ENCODE peak calls at places on chromosome 13, in four cellular contexts. One of them, this sample, is unnamed.

GRCh38 chr13:42753697-42754096 is 27.7 kb upstream of the FAM216B start:
- DNase-seq in H9: no peak
- DNase-seq in IMR-90: no peak
- DNase-seq in H1: no peak
- DNase-seq in this sample: no peak

GRCh38 chr13:76474356-76474755 is 411.8 kb downstream of the KCTD12 start:
- DNase-seq in H9: no peak
- DNase-seq in IMR-90: no peak
- DNase-seq in H1: no peak
- DNase-seq in this sample: no peak

GRCh38 chr13:102355251-102355650 is 46.6 kb downstream of the FGF14 start:
- DNase-seq in H9: no peak
- DNase-seq in IMR-90: no peak
- DNase-seq in H1: no peak
- DNase-seq in this sample: no peak

GRCh38 chr13:95075506-95075905 is 225.7 kb downstream of the ABCC4 start:
- DNase-seq in H9: no peak
- DNase-seq in IMR-90: no peak
- DNase-seq in H1: no peak
- DNase-seq in this sample: no peak

GRCh38 chr13:75908137-75908536 is 272.0 kb downstream of the LMO7 start:
- DNase-seq in H9: no peak
- DNase-seq in IMR-90: no peak
- DNase-seq in H1: no peak
- DNase-seq in this sample: no peak

GRCh38 chr13:35891973-35892441 is 239.2 kb downstream of the DCLK1 start:
- DNase-seq in H9: no peak
- DNase-seq in IMR-90: peak
- DNase-seq in H1: no peak
- DNase-seq in this sample: no peak

GRCh38 chr13:41833201-41833600 is 127.7 kb downstream of the VWA8 start:
- DNase-seq in H9: no peak
- DNase-seq in IMR-90: no peak
- DNase-seq in H1: no peak
- DNase-seq in this sample: no peak

GRCh38 chr13:51780099-51780498 is 23.9 kb downstream of the DHRS12 start:
- DNase-seq in H9: no peak
- DNase-seq in IMR-90: no peak
- DNase-seq in H1: no peak
- DNase-seq in this sample: no peak

GRCh38 chr13:112965573-112966115 is 3.4 kb upstream of the MCF2L start:
- DNase-seq in H9: no peak
- DNase-seq in IMR-90: no peak
- DNase-seq in H1: no peak
- DNase-seq in this sample: no peak

GRCh38 chr13:39510296-39510695 is 92.7 kb downstream of the LHFPL6 start:
- DNase-seq in H9: no peak
- DNase-seq in IMR-90: no peak
- DNase-seq in H1: no peak
- DNase-seq in this sample: peak

GRCh38 chr13:94595006-94595942 is 678 bp downstream of the TGDS start:
- DNase-seq in H9: peak
- DNase-seq in IMR-90: peak
- DNase-seq in H1: no peak
- DNase-seq in this sample: peak

GRCh38 chr13:40485611-40486517 is 180.6 kb downstream of the FOXO1 start:
- DNase-seq in H9: no peak
- DNase-seq in IMR-90: no peak
- DNase-seq in H1: no peak
- DNase-seq in this sample: no peak

GRCh38 chr13:23794267-23795161 is 94.7 kb downstream of the MIPEP start:
- DNase-seq in H9: no peak
- DNase-seq in IMR-90: peak
- DNase-seq in H1: no peak
- DNase-seq in this sample: no peak

GRCh38 chr13:64770743-64771142 is 2459.4 kb downstream of the PCDH9 start:
- DNase-seq in H9: no peak
- DNase-seq in IMR-90: no peak
- DNase-seq in H1: no peak
- DNase-seq in this sample: no peak

GRCh38 chr13:111061338-111062045 is 53.6 kb upstream of the ARHGEF7 start:
- DNase-seq in H9: no peak
- DNase-seq in IMR-90: no peak
- DNase-seq in H1: no peak
- DNase-seq in this sample: no peak

GRCh38 chr13:111219306-111219705 is 101.1 kb upstream of the TEX29 start:
- DNase-seq in H9: no peak
- DNase-seq in IMR-90: peak
- DNase-seq in H1: no peak
- DNase-seq in this sample: no peak

GRCh38 chr13:49874430-49874829 is 61.7 kb downstream of the SPRYD7 start:
- DNase-seq in H9: no peak
- DNase-seq in IMR-90: no peak
- DNase-seq in H1: no peak
- DNase-seq in this sample: no peak

GRCh38 chr13:90889906-90890305 is 457.6 kb upstream of the MIR17HG start:
- DNase-seq in H9: no peak
- DNase-seq in IMR-90: no peak
- DNase-seq in H1: no peak
- DNase-seq in this sample: peak

GRCh38 chr13:40786568-40786996 is 2.8 kb upstream of the SLC25A15 start:
- DNase-seq in H9: peak
- DNase-seq in IMR-90: peak
- DNase-seq in H1: no peak
- DNase-seq in this sample: no peak

GRCh38 chr13:45781553-45782326 is 69.8 kb downstream of the SIAH3 start:
- DNase-seq in H9: no peak
- DNase-seq in IMR-90: no peak
- DNase-seq in H1: no peak
- DNase-seq in this sample: no peak

GRCh38 chr13:60311527-60311926 is 85.5 kb upstream of the TDRD3 start:
- DNase-seq in H9: no peak
- DNase-seq in IMR-90: no peak
- DNase-seq in H1: no peak
- DNase-seq in this sample: no peak

GRCh38 chr13:110301606-110302131 is 5.3 kb downstream of the COL4A1 start:
- DNase-seq in H9: no peak
- DNase-seq in IMR-90: peak
- DNase-seq in H1: no peak
- DNase-seq in this sample: peak

GRCh38 chr13:71659427-71659826 is 207.6 kb downstream of the DACH1 start:
- DNase-seq in H9: no peak
- DNase-seq in IMR-90: no peak
- DNase-seq in H1: no peak
- DNase-seq in this sample: peak

GRCh38 chr13:41960195-41960699 is 662 bp downstream of the VWA8 start:
- DNase-seq in H9: no peak
- DNase-seq in IMR-90: peak
- DNase-seq in H1: no peak
- DNase-seq in this sample: peak

GRCh38 chr13:74134777-74135305 is 637 bp upstream of the KLF12 start:
- DNase-seq in H9: no peak
- DNase-seq in IMR-90: no peak
- DNase-seq in H1: peak
- DNase-seq in this sample: peak

GRCh38 chr13:99916366-99917103 is 55.0 kb downstream of the ZIC5 start:
- DNase-seq in H9: no peak
- DNase-seq in IMR-90: peak
- DNase-seq in H1: no peak
- DNase-seq in this sample: peak

GRCh38 chr13:106432636-106433035 is 102.8 kb downstream of the EFNB2 start:
- DNase-seq in H9: no peak
- DNase-seq in IMR-90: no peak
- DNase-seq in H1: no peak
- DNase-seq in this sample: peak

GRCh38 chr13:114071991-114072390 is 60.4 kb downstream of the RASA3 start:
- DNase-seq in H9: no peak
- DNase-seq in IMR-90: no peak
- DNase-seq in H1: no peak
- DNase-seq in this sample: no peak

GRCh38 chr13:113766035-113766800 is 7.2 kb downstream of the TMEM255B start:
- DNase-seq in H9: no peak
- DNase-seq in IMR-90: no peak
- DNase-seq in H1: no peak
- DNase-seq in this sample: no peak

GRCh38 chr13:47215741-47216140 is 318.9 kb upstream of the HTR2A start:
- DNase-seq in H9: no peak
- DNase-seq in IMR-90: peak
- DNase-seq in H1: no peak
- DNase-seq in this sample: peak

GRCh38 chr13:108915095-108915633 is 285.8 kb downstream of the MYO16 start:
- DNase-seq in H9: no peak
- DNase-seq in IMR-90: peak
- DNase-seq in H1: no peak
- DNase-seq in this sample: peak

GRCh38 chr13:60933638-60934037 is 482.0 kb downstream of the PCDH20 start:
- DNase-seq in H9: no peak
- DNase-seq in IMR-90: no peak
- DNase-seq in H1: no peak
- DNase-seq in this sample: no peak

GRCh38 chr13:65154661-65155447 is 2075.3 kb downstream of the PCDH9 start:
- DNase-seq in H9: no peak
- DNase-seq in IMR-90: no peak
- DNase-seq in H1: no peak
- DNase-seq in this sample: no peak

GRCh38 chr13:39379118-39379517 is 223.9 kb downstream of the LHFPL6 start:
- DNase-seq in H9: no peak
- DNase-seq in IMR-90: no peak
- DNase-seq in H1: no peak
- DNase-seq in this sample: peak

GRCh38 chr13:31350560-31350959 is 150.8 kb downstream of the B3GLCT start:
- DNase-seq in H9: no peak
- DNase-seq in IMR-90: no peak
- DNase-seq in H1: no peak
- DNase-seq in this sample: peak

GRCh38 chr13:31351376-31351775 is 151.6 kb downstream of the B3GLCT start:
- DNase-seq in H9: no peak
- DNase-seq in IMR-90: no peak
- DNase-seq in H1: no peak
- DNase-seq in this sample: no peak

GRCh38 chr13:31352467-31352866 is 152.7 kb downstream of the B3GLCT start:
- DNase-seq in H9: peak
- DNase-seq in IMR-90: no peak
- DNase-seq in H1: no peak
- DNase-seq in this sample: no peak

GRCh38 chr13:31349156-31349555 is 149.4 kb downstream of the B3GLCT start:
- DNase-seq in H9: no peak
- DNase-seq in IMR-90: no peak
- DNase-seq in H1: no peak
- DNase-seq in this sample: no peak

GRCh38 chr13:31355001-31355400 is 155.2 kb downstream of the B3GLCT start:
- DNase-seq in H9: no peak
- DNase-seq in IMR-90: no peak
- DNase-seq in H1: no peak
- DNase-seq in this sample: peak
- H3K56ac ChIP-seq in H9: no peak
- H3K56ac ChIP-seq in IMR-90: no peak
- H3K56ac ChIP-seq in H1: no peak
- H3K56ac ChIP-seq in this sample: no peak

GRCh38 chr13:85095887-85096286 is 703.3 kb downstream of the SLITRK6 start:
- DNase-seq in H9: no peak
- DNase-seq in IMR-90: no peak
- DNase-seq in H1: no peak
- DNase-seq in this sample: no peak
- H2BK120ac ChIP-seq in H9: no peak
- H2BK120ac ChIP-seq in IMR-90: no peak
- H2BK120ac ChIP-seq in H1: no peak
- H2BK120ac ChIP-seq in this sample: no peak

DNA sequence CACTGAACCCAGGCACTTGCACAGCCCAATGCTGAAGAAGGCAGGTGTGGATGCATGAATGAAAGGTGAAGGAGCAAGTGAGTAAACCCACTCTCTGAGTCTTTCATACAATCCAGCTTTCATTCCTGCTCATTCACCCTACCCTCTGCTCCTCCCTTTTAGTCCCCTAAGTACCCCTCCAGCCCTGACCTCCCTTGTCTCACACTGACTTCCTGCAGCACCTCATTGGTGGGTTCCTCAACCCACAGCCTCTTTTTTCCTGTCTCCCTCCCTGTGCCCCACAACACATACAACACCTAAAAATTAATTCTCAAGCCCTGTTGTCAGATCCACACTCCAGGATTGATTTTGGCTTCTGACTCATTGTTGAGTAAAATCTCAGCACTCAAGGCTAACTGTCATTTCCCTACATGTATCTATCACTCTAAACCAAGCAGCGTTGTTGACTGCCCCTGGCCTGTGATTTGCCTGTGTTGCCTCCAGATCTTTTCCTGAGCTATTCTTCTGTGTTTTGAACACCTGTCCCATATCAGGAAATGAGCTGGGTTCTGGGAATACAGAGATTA is 177.4 kb upstream of the SERP2 start:
- DNase-seq in H9: no peak
- DNase-seq in IMR-90: no peak
- DNase-seq in H1: no peak
- DNase-seq in this sample: no peak
- H3K56ac ChIP-seq in H9: no peak
- H3K56ac ChIP-seq in IMR-90: no peak
- H3K56ac ChIP-seq in H1: no peak
- H3K56ac ChIP-seq in this sample: no peak

GRCh38 chr13:30848332-30849027 is 57.6 kb upstream of the MEDAG start:
- DNase-seq in H9: no peak
- DNase-seq in IMR-90: no peak
- DNase-seq in H1: no peak
- DNase-seq in this sample: no peak
- H2BK120ac ChIP-seq in H9: no peak
- H2BK120ac ChIP-seq in IMR-90: peak
- H2BK120ac ChIP-seq in H1: no peak
- H2BK120ac ChIP-seq in this sample: no peak

GRCh38 chr13:93045836-93046235 is 180.8 kb upstream of the GPC6 start:
- DNase-seq in H9: no peak
- DNase-seq in IMR-90: peak
- DNase-seq in H1: no peak
- DNase-seq in this sample: no peak
- H3K56ac ChIP-seq in H9: no peak
- H3K56ac ChIP-seq in IMR-90: no peak
- H3K56ac ChIP-seq in H1: no peak
- H3K56ac ChIP-seq in this sample: no peak

This sample was measured in mesendoderm.